ENCODE peak calls at places on chromosomes 5 and 9, in four cellular contexts. F, N, H and M are unnamed samples.
A peak's percentile ranks its signal among the peaks of the same experiment; 100 is the strongest.

GRCh38 chr9:108423493-108423892 is 432.3 kb downstream of the ACTL7B start:
- DNase-seq in F (no peak), H (no peak), N (no peak), M (no peak)

GRCh38 chr5:58107704-58108103 is 352.2 kb downstream of the PLK2 start:
- DNase-seq in H (no peak), N (no peak), F (no peak), M (no peak)

GRCh38 chr5:34913072-34913471 is 2.2 kb downstream of the RAD1 start:
- DNase-seq in N (no peak), F (no peak), H (no peak), M (no peak)

GRCh38 chr5:59893436-59894227 is at the start of gene PDE4D:
- DNase-seq in H (no peak), F (peak; percentile 87), N (peak; percentile 94), M (peak; percentile 81)

GRCh38 chr5:66993882-66994281 is 202.7 kb downstream of the CD180 start:
- DNase-seq in F (no peak), N (no peak), H (no peak), M (no peak)

GRCh38 chr5:14458414-14458813 is 123.2 kb upstream of the OTULINL start:
- DNase-seq in F (no peak), N (no peak), H (peak; percentile 72), M (peak; percentile 86)

GRCh38 chr5:151233576-151234202 is 9.8 kb upstream of the CCDC69 start:
- DNase-seq in N (no peak), F (no peak), H (no peak), M (no peak)

GRCh38 chr9:133873006-133873780 is 118.9 kb downstream of the VAV2 start:
- DNase-seq in N (no peak), H (peak; percentile 72), F (no peak), M (peak; percentile 80)

GRCh38 chr9:27939186-27939585 is 365.9 kb upstream of the C9orf72 start:
- DNase-seq in H (no peak), F (no peak), N (no peak), M (no peak)

GRCh38 chr5:172588380-172588779 is 52.7 kb upstream of the NEURL1B start:
- DNase-seq in N (no peak), H (no peak), F (no peak), M (no peak)

GRCh38 chr9:88535226-88535931 is 401 bp downstream of the NXNL2 start:
- DNase-seq in N (peak; percentile 69), F (peak; percentile 55), H (no peak), M (peak; percentile 67)

GRCh38 chr9:5459289-5459829 is 9.0 kb downstream of the CD274 start:
- DNase-seq in N (no peak), H (no peak), F (no peak), M (no peak)

GRCh38 chr5:15267966-15268365 is 232.0 kb upstream of the FBXL7 start:
- DNase-seq in F (no peak), H (peak; percentile 36), N (no peak), M (no peak)

GRCh38 chr9:97904725-97905124 is 17.6 kb downstream of the TRMO start:
- DNase-seq in N (no peak), H (no peak), F (no peak), M (no peak)

GRCh38 chr5:174503461-174504265 is 220.7 kb upstream of the MSX2 start:
- DNase-seq in N (no peak), F (no peak), H (no peak), M (peak; percentile 99)

GRCh38 chr5:169801324-169801777 is 164.3 kb downstream of the DOCK2 start:
- DNase-seq in F (no peak), N (no peak), H (no peak), M (peak; percentile 50)

GRCh38 chr9:35940474-35941467 is 17.2 kb downstream of the OR2S2 start:
- DNase-seq in H (no peak), F (no peak), N (no peak), M (no peak)

GRCh38 chr9:121634800-121635261 is 16.6 kb upstream of the DAB2IP start:
- DNase-seq in N (peak; percentile 79), F (peak; percentile 70), H (no peak), M (peak; percentile 54)

GRCh38 chr5:39891376-39891775 is 466.6 kb upstream of the DAB2 start:
- DNase-seq in N (no peak), H (no peak), F (no peak), M (no peak)

GRCh38 chr9:132543251-132543650 is 39.2 kb upstream of the BARHL1 start:
- DNase-seq in N (no peak), H (no peak), F (no peak), M (no peak)

GRCh38 chr5:36373527-36374086 is 71.9 kb upstream of the RANBP3L start:
- DNase-seq in N (no peak), F (no peak), H (no peak), M (no peak)

GRCh38 chr5:153425914-153426313 is 64.6 kb upstream of the GRIA1 start:
- DNase-seq in N (no peak), F (peak; percentile 78), H (no peak), M (peak; percentile 76)

GRCh38 chr5:109877670-109878045 is 187.9 kb downstream of the MAN2A1 start:
- DNase-seq in H (no peak), N (no peak), F (no peak), M (no peak)

GRCh38 chr5:131260895-131261294 is 3.0 kb upstream of the CDC42SE2 start:
- DNase-seq in F (no peak), H (no peak), N (no peak), M (peak; percentile 29)